ENCODE peak calls at places on chromosomes 2 and 18, in nine cellular contexts. One of them, this sample, is unnamed.

GRCh38 chr18:10101293-10101701 is 187.5 kb downstream of the VAPA start:
- DNase-seq in HepG2: no peak
- DNase-seq in OCI-LY7: no peak
- DNase-seq in HCT116: no peak
- DNase-seq in fibroblast of mammary gland: peak; percentile 41
- DNase-seq in PC-3: peak; percentile 40
- DNase-seq in psoas muscle: peak; percentile 64
- DNase-seq in WERI-Rb-1: no peak
- DNase-seq in cardiac fibroblast: peak; percentile 45
- DNase-seq in this sample: no peak

GRCh38 chr18:77433076-77433475 is 183.4 kb downstream of the GALR1 start:
- DNase-seq in HCT116: no peak
- DNase-seq in OCI-LY7: no peak
- DNase-seq in cardiac fibroblast: no peak
- DNase-seq in HepG2: no peak
- DNase-seq in WERI-Rb-1: no peak
- DNase-seq in fibroblast of mammary gland: no peak
- DNase-seq in psoas muscle: no peak
- DNase-seq in PC-3: no peak
- DNase-seq in this sample: no peak

GRCh38 chr2:110858993-110859770 is 126.8 kb downstream of the ACOXL start:
- DNase-seq in OCI-LY7: peak; percentile 20
- DNase-seq in PC-3: no peak
- DNase-seq in cardiac fibroblast: no peak
- DNase-seq in WERI-Rb-1: no peak
- DNase-seq in HepG2: no peak
- DNase-seq in HCT116: no peak
- DNase-seq in fibroblast of mammary gland: no peak
- DNase-seq in psoas muscle: no peak
- DNase-seq in this sample: no peak

GRCh38 chr2:237254911-237255578 is 158.9 kb downstream of the COL6A3 start:
- DNase-seq in WERI-Rb-1: no peak
- DNase-seq in OCI-LY7: no peak
- DNase-seq in fibroblast of mammary gland: peak; percentile 92
- DNase-seq in cardiac fibroblast: peak; percentile 91
- DNase-seq in HCT116: no peak
- DNase-seq in PC-3: peak; percentile 63
- DNase-seq in psoas muscle: no peak
- DNase-seq in HepG2: no peak
- DNase-seq in this sample: no peak

GRCh38 chr18:49032189-49032584 is 81.4 kb upstream of the SMAD7 start:
- DNase-seq in WERI-Rb-1: no peak
- DNase-seq in PC-3: no peak
- DNase-seq in psoas muscle: no peak
- DNase-seq in HepG2: no peak
- DNase-seq in HCT116: no peak
- DNase-seq in fibroblast of mammary gland: no peak
- DNase-seq in OCI-LY7: no peak
- DNase-seq in cardiac fibroblast: no peak
- DNase-seq in this sample: no peak

GRCh38 chr2:178101321-178102079 is 10.7 kb upstream of the RBM45 start:
- DNase-seq in cardiac fibroblast: peak; percentile 22
- DNase-seq in PC-3: peak; percentile 13
- DNase-seq in fibroblast of mammary gland: peak; percentile 62
- DNase-seq in HCT116: no peak
- DNase-seq in HepG2: no peak
- DNase-seq in WERI-Rb-1: no peak
- DNase-seq in psoas muscle: no peak
- DNase-seq in OCI-LY7: no peak
- DNase-seq in this sample: no peak

GRCh38 chr18:31614044-31614443 is 22.4 kb downstream of the TTR start:
- DNase-seq in psoas muscle: no peak
- DNase-seq in OCI-LY7: no peak
- DNase-seq in HepG2: no peak
- DNase-seq in WERI-Rb-1: no peak
- DNase-seq in PC-3: no peak
- DNase-seq in cardiac fibroblast: no peak
- DNase-seq in fibroblast of mammary gland: no peak
- DNase-seq in HCT116: no peak
- DNase-seq in this sample: no peak

GRCh38 chr18:8489761-8490160 is 119.5 kb upstream of the RAB12 start:
- DNase-seq in psoas muscle: no peak
- DNase-seq in OCI-LY7: no peak
- DNase-seq in cardiac fibroblast: no peak
- DNase-seq in HepG2: no peak
- DNase-seq in WERI-Rb-1: no peak
- DNase-seq in fibroblast of mammary gland: no peak
- DNase-seq in PC-3: no peak
- DNase-seq in HCT116: no peak
- DNase-seq in this sample: no peak

GRCh38 chr18:11004294-11004693 is 145.1 kb downstream of the PIEZO2 start:
- DNase-seq in cardiac fibroblast: peak; percentile 55
- DNase-seq in fibroblast of mammary gland: peak; percentile 21
- DNase-seq in PC-3: no peak
- DNase-seq in WERI-Rb-1: no peak
- DNase-seq in psoas muscle: no peak
- DNase-seq in HCT116: no peak
- DNase-seq in HepG2: no peak
- DNase-seq in OCI-LY7: no peak
- DNase-seq in this sample: no peak

GRCh38 chr18:7926526-7926925 is 359.4 kb downstream of the PTPRM start:
- DNase-seq in HepG2: peak; percentile 53
- DNase-seq in cardiac fibroblast: no peak
- DNase-seq in PC-3: peak; percentile 48
- DNase-seq in HCT116: peak; percentile 64
- DNase-seq in fibroblast of mammary gland: no peak
- DNase-seq in psoas muscle: no peak
- DNase-seq in WERI-Rb-1: peak; percentile 23
- DNase-seq in OCI-LY7: no peak
- DNase-seq in this sample: no peak

GRCh38 chr2:74005786-74006185 is 21.1 kb downstream of the TET3 start:
- DNase-seq in cardiac fibroblast: peak; percentile 54
- DNase-seq in psoas muscle: no peak
- DNase-seq in WERI-Rb-1: peak; percentile 4
- DNase-seq in PC-3: no peak
- DNase-seq in fibroblast of mammary gland: peak; percentile 57
- DNase-seq in HepG2: no peak
- DNase-seq in OCI-LY7: no peak
- DNase-seq in HCT116: no peak
- DNase-seq in this sample: no peak

GRCh38 chr2:182650704-182651103 is 65.4 kb upstream of the DNAJC10 start:
- DNase-seq in psoas muscle: no peak
- DNase-seq in HCT116: peak; percentile 40
- DNase-seq in fibroblast of mammary gland: peak; percentile 79
- DNase-seq in WERI-Rb-1: no peak
- DNase-seq in HepG2: peak; percentile 28
- DNase-seq in cardiac fibroblast: peak; percentile 80
- DNase-seq in OCI-LY7: peak; percentile 36
- DNase-seq in PC-3: peak; percentile 61
- DNase-seq in this sample: no peak

GRCh38 chr2:191113761-191114160 is 37.0 kb downstream of the STAT4 start:
- DNase-seq in OCI-LY7: no peak
- DNase-seq in HepG2: no peak
- DNase-seq in WERI-Rb-1: no peak
- DNase-seq in HCT116: no peak
- DNase-seq in psoas muscle: no peak
- DNase-seq in cardiac fibroblast: no peak
- DNase-seq in PC-3: no peak
- DNase-seq in fibroblast of mammary gland: no peak
- DNase-seq in this sample: no peak

GRCh38 chr18:13570856-13571495 is 155.4 kb downstream of the FAM210A start:
- DNase-seq in HCT116: no peak
- DNase-seq in fibroblast of mammary gland: peak; percentile 17
- DNase-seq in HepG2: no peak
- DNase-seq in cardiac fibroblast: no peak
- DNase-seq in PC-3: no peak
- DNase-seq in OCI-LY7: no peak
- DNase-seq in WERI-Rb-1: no peak
- DNase-seq in psoas muscle: no peak
- DNase-seq in this sample: no peak

GRCh38 chr2:5937865-5938565 is 245.8 kb downstream of the SOX11 start:
- DNase-seq in OCI-LY7: no peak
- DNase-seq in PC-3: no peak
- DNase-seq in cardiac fibroblast: no peak
- DNase-seq in HCT116: no peak
- DNase-seq in psoas muscle: no peak
- DNase-seq in fibroblast of mammary gland: no peak
- DNase-seq in HepG2: no peak
- DNase-seq in WERI-Rb-1: no peak
- DNase-seq in this sample: no peak

DNA sequence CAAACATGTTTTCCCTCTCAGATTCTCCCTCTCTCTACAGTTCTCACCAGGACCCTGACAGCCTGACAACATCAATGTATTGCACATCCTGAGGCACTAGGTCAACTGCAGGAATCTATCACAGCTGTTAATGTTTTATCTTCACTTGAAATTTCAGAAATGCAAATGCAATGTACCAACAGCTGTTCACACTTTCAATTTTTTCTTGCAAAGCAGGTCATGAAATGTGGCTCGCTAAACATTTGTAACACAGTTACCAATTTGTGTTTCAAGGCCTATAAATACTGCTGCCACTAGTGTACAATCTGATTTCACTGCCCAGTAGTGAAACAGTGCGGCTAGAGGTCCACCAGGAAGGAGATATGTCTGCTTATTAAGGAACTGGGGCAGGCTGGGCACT is 147.8 kb downstream of the EXOC6B start:
- DNase-seq in WERI-Rb-1: no peak
- DNase-seq in psoas muscle: no peak
- DNase-seq in cardiac fibroblast: no peak
- DNase-seq in PC-3: no peak
- DNase-seq in OCI-LY7: no peak
- DNase-seq in HepG2: no peak
- DNase-seq in HCT116: no peak
- DNase-seq in fibroblast of mammary gland: no peak
- DNase-seq in this sample: no peak
- TF ChIP-seq CTCF in WERI-Rb-1: no peak
- TF ChIP-seq CTCF in psoas muscle: no peak
- TF ChIP-seq CTCF in cardiac fibroblast: no peak
- TF ChIP-seq CTCF in PC-3: no peak
- TF ChIP-seq CTCF in OCI-LY7: no peak
- TF ChIP-seq CTCF in HepG2: no peak
- TF ChIP-seq CTCF in HCT116: no peak
- TF ChIP-seq CTCF in fibroblast of mammary gland: no peak
- TF ChIP-seq CTCF in this sample: no peak

GRCh38 chr18:41579185-41579584 is 375.8 kb upstream of the PIK3C3 start:
- DNase-seq in PC-3: no peak
- DNase-seq in WERI-Rb-1: no peak
- DNase-seq in HepG2: peak; percentile 0
- DNase-seq in HCT116: no peak
- DNase-seq in cardiac fibroblast: no peak
- DNase-seq in fibroblast of mammary gland: no peak
- DNase-seq in OCI-LY7: no peak
- DNase-seq in psoas muscle: no peak
- DNase-seq in this sample: no peak
- TF ChIP-seq CTCF in PC-3: no peak
- TF ChIP-seq CTCF in WERI-Rb-1: no peak
- TF ChIP-seq CTCF in HepG2: no peak
- TF ChIP-seq CTCF in HCT116: no peak
- TF ChIP-seq CTCF in cardiac fibroblast: no peak
- TF ChIP-seq CTCF in fibroblast of mammary gland: no peak
- TF ChIP-seq CTCF in OCI-LY7: no peak
- TF ChIP-seq CTCF in psoas muscle: no peak
- TF ChIP-seq CTCF in this sample: no peak

GRCh38 chr2:231900486-231900942 is 25.7 kb downstream of the NPPC start:
- DNase-seq in WERI-Rb-1: peak; percentile 92
- DNase-seq in PC-3: peak; percentile 90
- DNase-seq in psoas muscle: peak; percentile 81
- DNase-seq in fibroblast of mammary gland: peak; percentile 49
- DNase-seq in HCT116: peak; percentile 83
- DNase-seq in HepG2: peak; percentile 80
- DNase-seq in OCI-LY7: peak; percentile 71
- DNase-seq in cardiac fibroblast: peak; percentile 75
- DNase-seq in this sample: peak; percentile 98

GRCh38 chr2:231904161-231904611 is 22.0 kb downstream of the NPPC start:
- DNase-seq in psoas muscle: peak; percentile 35
- DNase-seq in fibroblast of mammary gland: no peak
- DNase-seq in cardiac fibroblast: no peak
- DNase-seq in HepG2: no peak
- DNase-seq in OCI-LY7: no peak
- DNase-seq in HCT116: no peak
- DNase-seq in PC-3: no peak
- DNase-seq in WERI-Rb-1: no peak
- DNase-seq in this sample: peak; percentile 10

GRCh38 chr2:231905026-231905425 is 21.2 kb downstream of the NPPC start:
- DNase-seq in psoas muscle: peak; percentile 22
- DNase-seq in HepG2: no peak
- DNase-seq in OCI-LY7: no peak
- DNase-seq in PC-3: no peak
- DNase-seq in fibroblast of mammary gland: no peak
- DNase-seq in WERI-Rb-1: no peak
- DNase-seq in HCT116: no peak
- DNase-seq in cardiac fibroblast: no peak
- DNase-seq in this sample: peak; percentile 13

GRCh38 chr2:231902598-231902997 is 23.6 kb downstream of the NPPC start:
- DNase-seq in OCI-LY7: no peak
- DNase-seq in PC-3: no peak
- DNase-seq in HCT116: no peak
- DNase-seq in WERI-Rb-1: no peak
- DNase-seq in HepG2: no peak
- DNase-seq in psoas muscle: no peak
- DNase-seq in cardiac fibroblast: no peak
- DNase-seq in fibroblast of mammary gland: no peak
- DNase-seq in this sample: peak; percentile 9

DNA sequence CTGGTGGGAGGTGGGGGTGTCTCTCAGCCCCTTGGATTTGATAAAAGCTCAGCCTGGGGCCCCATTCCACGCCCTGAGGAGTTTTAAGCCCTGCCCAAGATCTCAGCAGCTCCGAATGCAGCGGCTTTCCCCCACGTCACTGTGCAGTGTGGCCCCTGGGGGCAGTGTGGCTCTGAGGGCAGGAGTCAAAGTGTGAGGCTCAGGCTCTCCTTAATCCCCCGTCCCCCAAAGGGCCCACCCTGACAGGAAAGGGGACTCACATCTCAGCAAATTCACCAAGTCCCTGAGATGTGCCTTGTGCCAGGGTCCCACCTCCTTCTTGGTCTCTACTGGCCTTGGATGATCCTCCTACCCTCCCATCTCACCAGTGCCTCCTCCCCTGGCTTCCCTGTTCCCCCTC is 25.2 kb downstream of the NPPC start:
- DNase-seq in cardiac fibroblast: no peak
- DNase-seq in WERI-Rb-1: peak; percentile 25
- DNase-seq in psoas muscle: peak; percentile 30
- DNase-seq in PC-3: no peak
- DNase-seq in HepG2: no peak
- DNase-seq in OCI-LY7: no peak
- DNase-seq in HCT116: no peak
- DNase-seq in fibroblast of mammary gland: no peak
- DNase-seq in this sample: peak; percentile 14
- TF ChIP-seq CTCF in cardiac fibroblast: no peak
- TF ChIP-seq CTCF in WERI-Rb-1: peak; percentile 46
- TF ChIP-seq CTCF in psoas muscle: no peak
- TF ChIP-seq CTCF in PC-3: no peak
- TF ChIP-seq CTCF in HepG2: no peak
- TF ChIP-seq CTCF in OCI-LY7: no peak
- TF ChIP-seq CTCF in HCT116: no peak
- TF ChIP-seq CTCF in fibroblast of mammary gland: no peak
- TF ChIP-seq CTCF in this sample: no peak

DNA sequence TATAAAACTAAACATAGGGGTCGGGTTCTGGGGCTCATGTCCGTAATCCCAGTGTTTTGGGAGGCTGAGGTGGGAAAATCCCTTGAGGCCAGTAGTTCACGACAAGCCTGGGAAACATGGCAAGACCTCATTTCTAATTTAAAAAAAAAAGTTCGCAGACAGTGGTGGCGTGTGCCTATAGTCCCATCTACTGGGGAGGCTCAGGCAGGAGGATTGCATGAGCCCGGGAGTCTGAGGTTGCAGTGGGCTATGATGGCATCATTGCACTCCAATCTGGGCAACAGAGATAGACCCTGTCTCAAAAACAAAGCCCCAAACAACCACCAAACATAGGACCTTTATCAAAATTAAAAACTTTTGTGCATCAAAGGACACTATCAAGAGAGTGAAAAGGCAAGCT is 9.8 kb upstream of the HAAO start:
- DNase-seq in HCT116: no peak
- DNase-seq in HepG2: no peak
- DNase-seq in OCI-LY7: no peak
- DNase-seq in cardiac fibroblast: no peak
- DNase-seq in WERI-Rb-1: no peak
- DNase-seq in psoas muscle: no peak
- DNase-seq in PC-3: no peak
- DNase-seq in fibroblast of mammary gland: no peak
- DNase-seq in this sample: no peak
- TF ChIP-seq CTCF in HCT116: no peak
- TF ChIP-seq CTCF in HepG2: no peak
- TF ChIP-seq CTCF in OCI-LY7: no peak
- TF ChIP-seq CTCF in cardiac fibroblast: no peak
- TF ChIP-seq CTCF in WERI-Rb-1: no peak
- TF ChIP-seq CTCF in psoas muscle: no peak
- TF ChIP-seq CTCF in PC-3: no peak
- TF ChIP-seq CTCF in fibroblast of mammary gland: no peak
- TF ChIP-seq CTCF in this sample: no peak

This sample was measured in glutamatergic neuron.